ENCODE peak calls at places on chromosome 19, in four cellular contexts. M is PC-3, R is fibroblast of lung, L is K562. Z is an unnamed sample. For H3K4me1, the result is how much of the 10 kb centered on the place peaks cover.

GRCh38 chr19:23509686-23510450 is 114.6 kb upstream of the ZNF91 start:
- DNase-seq in M (peak), R (no peak), L (no peak), Z (no peak)

GRCh38 chr19:10220695-10221094 is 10.4 kb downstream of the S1PR2 start:
- DNase-seq in M (no peak), R (no peak), L (no peak), Z (no peak)

GRCh38 chr19:32829345-32829896 is 40.1 kb downstream of the SLC7A9 start:
- DNase-seq in M (no peak), R (no peak), L (no peak), Z (no peak)

GRCh38 chr19:46601318-46602224 is at the start of gene CALM3:
- DNase-seq in M (no peak), R (no peak), L (peak), Z (no peak)

GRCh38 chr19:6204212-6204611 is 68.7 kb downstream of the ACSBG2 start:
- DNase-seq in M (no peak), R (no peak), L (no peak), Z (no peak)

GRCh38 chr19:19997656-19998268 is 41.5 kb downstream of the ZNF682 start:
- DNase-seq in M (no peak), R (no peak), L (peak), Z (peak)

GRCh38 chr19:5990289-5990797 is 12.4 kb upstream of the RANBP3 start:
- DNase-seq in M (peak), R (no peak), L (peak), Z (peak)

GRCh38 chr19:50173144-50173543 is 10.1 kb upstream of the IZUMO2 start:
- DNase-seq in M (peak), R (no peak), L (peak), Z (no peak)

GRCh38 chr19:35870798-35871197 is 2.4 kb downstream of the APLP1 start:
- DNase-seq in M (no peak), R (no peak), L (no peak), Z (no peak)

GRCh38 chr19:34972163-34972705 is 8.2 kb upstream of the ZNF792 start:
- DNase-seq in M (no peak), R (no peak), L (no peak), Z (no peak)

GRCh38 chr19:23758187-23759074 is at the start of gene ZNF681:
- DNase-seq in M (peak), R (peak), L (peak), Z (peak)

GRCh38 chr19:34109596-34109995 is 62.7 kb upstream of the LSM14A start:
- DNase-seq in M (no peak), R (no peak), L (no peak), Z (no peak)

GRCh38 chr19:8575467-8575997 is 1.7 kb downstream of the MYO1F start:
- DNase-seq in M (peak), R (peak), L (no peak), Z (peak)

GRCh38 chr19:19420570-19421301 is 15.3 kb downstream of the GATAD2A start:
- DNase-seq in M (peak), R (peak), L (no peak), Z (peak)

GRCh38 chr19:49651871-49652722 is 10.1 kb downstream of the SCAF1 start:
- DNase-seq in M (no peak), R (no peak), L (no peak), Z (no peak)

GRCh38 chr19:39542198-39542597 is 2.2 kb upstream of the EID2 start:
- DNase-seq in M (no peak), R (no peak), L (no peak), Z (peak)

GRCh38 chr19:15251010-15251748 is 18.9 kb upstream of the EPHX3 start:
- DNase-seq in M (no peak), R (peak), L (no peak), Z (no peak)

GRCh38 chr19:4575978-4576933 is 16.8 kb upstream of the SEMA6B start:
- DNase-seq in M (peak), R (peak), L (peak), Z (peak)

GRCh38 chr19:11238781-11239376 is 540 bp upstream of the ANGPTL8 start:
- DNase-seq in M (no peak), R (no peak), L (no peak), Z (no peak)

GRCh38 chr19:33797821-33798633 is 1.4 kb downstream of the KCTD15 start:
- DNase-seq in M (no peak), R (peak), L (peak), Z (peak)

GRCh38 chr19:52936151-52936957 is 13.1 kb upstream of the ZNF888 start:
- DNase-seq in M (no peak), R (no peak), L (peak), Z (no peak)

GRCh38 chr19:11138659-11139526 is 16.7 kb downstream of the SPC24 start:
- DNase-seq in M (peak), R (peak), L (peak), Z (peak)

GRCh38 chr19:10061717-10062310 is 24.3 kb upstream of the SHFL start:
- DNase-seq in M (no peak), R (no peak), L (peak), Z (no peak)

GRCh38 chr19:27962260-27962659 is 1250.7 kb downstream of the UQCRFS1 start:
- DNase-seq in M (no peak), R (peak), L (no peak), Z (no peak)

GRCh38 chr19:20102097-20102496 is 24.3 kb downstream of the ZNF90 start:
- DNase-seq in M (no peak), R (no peak), L (no peak), Z (no peak)

GRCh38 chr19:8206147-8207087 is 2.8 kb upstream of the CERS4 start:
- DNase-seq in M (no peak), R (no peak), L (no peak), Z (no peak)

DNA sequence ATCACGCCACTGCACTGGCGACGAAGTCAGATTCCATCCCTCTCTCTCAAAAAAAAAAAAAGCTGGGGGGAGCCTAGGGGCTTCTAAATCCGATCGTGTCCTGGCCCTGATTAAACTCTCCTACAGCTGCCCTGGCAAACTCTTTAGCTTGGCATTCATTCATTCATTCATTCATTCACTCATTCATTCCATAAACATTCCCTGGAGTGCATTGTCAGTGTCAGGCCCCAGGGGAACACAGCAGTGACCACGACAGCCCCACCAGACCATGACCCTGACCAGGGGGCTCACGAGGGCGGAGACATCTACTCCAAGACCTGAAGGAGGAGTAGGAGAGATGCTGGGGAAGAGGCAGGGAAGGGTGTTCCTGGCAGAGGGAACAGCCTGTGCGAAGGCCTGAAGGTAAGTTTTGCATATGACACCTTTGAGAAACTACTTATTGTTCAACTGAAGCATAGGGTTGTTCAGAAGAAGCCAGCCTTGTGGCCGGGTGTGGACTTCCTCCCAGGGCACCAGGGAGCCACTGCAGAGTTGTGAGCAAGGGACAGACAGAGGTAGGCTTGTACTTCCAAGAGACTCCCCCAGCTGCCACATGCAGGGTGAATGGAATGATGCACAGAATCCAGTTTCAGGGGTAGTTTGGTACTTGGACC is 24.5 kb downstream of the CEACAM16 start:
- DNase-seq in M (no peak), R (no peak), L (no peak), Z (no peak)
- TF ChIP-seq EZH2 in M (no peak), R (no peak), L (no peak), Z (no peak)

GRCh38 chr19:17540174-17540573 is 15.3 kb upstream of the COLGALT1 start:
- DNase-seq in M (no peak), R (no peak), L (no peak), Z (no peak)

GRCh38 chr19:17541184-17541759 is 14.2 kb upstream of the COLGALT1 start:
- DNase-seq in M (no peak), R (no peak), L (no peak), Z (no peak)

GRCh38 chr19:17538684-17539287 is 16.7 kb upstream of the COLGALT1 start:
- DNase-seq in M (peak), R (no peak), L (no peak), Z (no peak)

GRCh38 chr19:17542042-17542441 is 13.4 kb upstream of the COLGALT1 start:
- DNase-seq in M (no peak), R (no peak), L (no peak), Z (no peak)

DNA sequence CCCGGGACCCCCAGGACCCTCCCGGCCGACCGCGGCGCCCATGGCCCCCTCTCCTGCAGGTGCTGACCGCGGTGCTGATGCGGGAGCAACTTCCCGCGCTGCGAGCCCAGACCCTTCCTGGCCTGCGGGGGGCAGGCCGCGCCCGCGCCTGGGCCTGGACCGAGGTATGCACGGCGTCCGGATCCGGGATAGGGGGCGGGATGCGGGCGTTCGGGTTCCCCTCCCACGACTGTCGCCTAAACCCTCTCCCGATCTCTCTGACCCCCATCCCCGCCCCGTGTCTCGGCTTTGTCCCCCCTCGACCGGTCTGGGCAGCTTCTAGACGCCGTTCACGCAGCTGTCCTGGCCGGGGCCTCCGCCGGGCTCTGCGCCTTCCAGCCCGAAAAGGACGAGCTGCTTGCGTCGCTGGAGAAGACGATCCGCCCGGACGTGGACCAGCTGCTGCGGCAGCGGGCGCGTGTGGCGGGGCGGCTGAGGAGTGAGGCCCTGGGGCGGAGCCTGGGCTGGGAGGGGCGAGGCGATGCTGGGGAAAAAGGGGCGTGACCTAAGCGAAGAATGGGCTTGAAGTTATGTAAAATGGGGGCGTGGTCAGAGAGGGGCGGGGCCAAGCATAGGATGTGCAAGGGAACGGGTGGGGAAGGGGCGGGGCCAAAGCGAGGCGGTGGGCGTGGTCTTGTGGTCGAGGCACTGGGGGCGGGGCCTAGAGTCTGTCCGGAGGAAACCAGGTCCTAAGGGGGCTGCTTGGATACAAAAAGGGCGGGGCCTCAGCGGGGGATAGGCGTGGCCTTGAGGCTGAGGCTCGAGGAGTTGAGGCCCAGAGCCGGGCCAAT is 15.9 kb upstream of the COLGALT1 start:
- DNase-seq in M (peak), R (peak), L (peak), Z (peak)
- H3K4me1 ChIP-seq in M (under half), R (under half), L (under half), Z (under half)

DNA sequence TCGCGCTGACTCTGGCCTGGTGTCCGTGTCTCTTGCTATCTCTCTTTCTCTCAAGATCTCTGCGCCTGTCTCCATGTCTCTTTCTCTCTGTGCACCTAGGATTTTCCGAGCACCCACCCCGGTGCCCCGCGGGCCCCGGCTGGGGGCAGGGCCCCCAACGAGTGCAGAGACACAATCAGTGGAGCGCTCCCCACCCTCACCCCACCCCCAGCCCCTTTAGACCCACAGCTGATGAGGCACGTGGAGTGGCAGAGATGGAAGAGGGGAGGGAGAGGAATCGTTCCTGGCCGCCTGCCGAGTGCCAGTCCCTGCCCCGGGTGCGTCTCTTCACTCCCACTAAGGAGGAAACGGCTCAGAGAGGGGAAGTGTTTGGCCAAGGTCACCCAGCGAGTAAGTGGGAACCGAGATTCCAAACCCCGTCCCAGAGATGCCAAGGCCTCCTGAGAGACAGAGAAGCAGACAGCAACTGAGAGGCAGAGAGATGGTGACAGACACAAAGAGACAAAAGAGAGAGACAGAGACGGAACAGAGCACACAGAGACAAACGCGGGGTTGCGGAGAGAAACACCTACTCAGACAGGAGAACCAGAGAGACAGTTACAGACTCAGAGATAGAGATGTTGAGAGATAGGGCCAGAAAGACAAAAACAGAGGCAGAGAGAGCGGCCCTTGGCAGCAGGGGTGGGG is 626 bp upstream of the BCL3 start:
- DNase-seq in M (peak), R (peak), L (no peak), Z (peak)
- TF ChIP-seq EZH2 in M (no peak), R (no peak), L (no peak), Z (no peak)

DNA sequence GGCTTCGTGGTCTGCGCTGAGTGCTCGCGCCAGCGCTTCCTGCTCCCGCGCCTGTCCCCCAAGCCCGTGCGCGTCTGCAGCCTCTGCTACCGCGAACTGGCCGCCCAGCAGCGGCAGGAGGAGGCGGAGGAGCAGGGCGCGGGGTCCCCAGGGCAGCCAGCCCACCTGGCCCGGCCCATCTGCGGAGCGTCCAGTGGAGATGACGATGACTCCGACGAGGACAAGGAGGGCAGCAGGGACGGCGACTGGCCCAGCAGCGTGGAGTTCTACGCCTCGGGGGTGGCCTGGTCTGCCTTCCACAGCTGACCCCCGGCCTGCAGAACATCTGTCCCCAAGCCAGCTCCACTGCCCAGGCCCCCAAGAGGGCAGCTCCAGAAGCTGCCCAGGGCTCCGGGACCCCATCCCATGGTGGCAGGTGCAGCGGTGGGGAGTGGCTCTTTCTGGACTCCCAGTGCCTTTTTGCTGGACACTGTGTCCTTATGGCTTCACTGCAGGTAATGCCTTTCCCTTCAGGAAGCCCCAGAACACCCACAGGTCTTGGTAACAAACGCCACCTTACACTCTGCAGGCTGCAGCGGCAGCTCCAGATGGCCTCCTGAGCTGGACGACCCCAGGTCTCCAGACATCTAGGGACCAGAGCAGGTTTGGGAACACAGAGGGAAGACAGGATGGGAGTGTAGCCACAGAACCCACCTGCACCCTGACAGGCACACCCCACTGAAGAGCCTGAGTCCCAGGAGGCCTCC is 9.3 kb downstream of the PLEKHF1 start:
- DNase-seq in M (no peak), R (no peak), L (no peak), Z (no peak)
- H3K4me1 ChIP-seq in M (under half), R (under half), L (under half), Z (under half)

DNA sequence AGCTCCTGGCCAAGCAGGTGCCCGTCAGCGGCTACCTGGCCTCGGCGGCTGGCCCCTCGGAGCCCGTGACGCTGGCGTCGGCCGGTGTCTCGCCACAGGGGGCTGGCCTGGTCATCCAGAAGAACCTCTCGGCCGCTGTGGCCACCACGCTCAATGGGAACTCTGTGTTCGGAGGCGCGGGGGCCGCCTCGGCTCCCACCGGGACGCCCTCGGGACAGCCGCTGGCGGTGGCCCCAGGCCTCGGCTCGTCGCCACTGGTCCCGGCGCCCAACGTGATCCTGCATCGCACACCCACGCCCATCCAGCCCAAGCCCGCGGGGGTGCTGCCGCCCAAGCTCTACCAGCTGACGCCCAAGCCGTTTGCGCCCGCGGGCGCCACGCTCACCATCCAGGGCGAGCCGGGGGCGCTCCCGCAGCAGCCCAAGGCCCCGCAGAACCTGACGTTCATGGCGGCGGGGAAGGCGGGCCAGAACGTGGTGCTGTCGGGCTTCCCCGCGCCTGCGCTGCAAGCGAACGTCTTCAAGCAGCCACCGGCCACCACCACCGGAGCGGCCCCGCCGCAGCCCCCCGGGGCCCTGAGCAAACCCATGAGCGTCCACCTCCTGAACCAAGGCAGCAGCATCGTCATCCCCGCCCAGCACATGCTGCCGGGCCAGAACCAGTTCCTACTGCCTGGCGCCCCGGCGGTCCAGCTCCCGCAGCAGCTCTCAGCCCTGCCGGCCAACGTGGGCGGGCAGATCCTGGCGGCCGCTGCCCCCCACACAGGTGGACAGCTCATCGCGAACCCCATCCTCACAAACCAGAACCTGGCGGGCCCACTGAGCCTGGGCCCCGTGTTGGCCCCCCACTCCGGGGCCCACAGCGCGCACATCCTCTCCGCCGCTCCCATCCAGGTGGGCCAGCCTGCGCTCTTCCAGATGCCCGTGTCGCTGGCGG is 33.0 kb upstream of the EHD2 start:
- DNase-seq in M (no peak), R (no peak), L (no peak), Z (no peak)
- TF ChIP-seq EZH2 in M (no peak), R (no peak), L (no peak), Z (no peak)

DNA sequence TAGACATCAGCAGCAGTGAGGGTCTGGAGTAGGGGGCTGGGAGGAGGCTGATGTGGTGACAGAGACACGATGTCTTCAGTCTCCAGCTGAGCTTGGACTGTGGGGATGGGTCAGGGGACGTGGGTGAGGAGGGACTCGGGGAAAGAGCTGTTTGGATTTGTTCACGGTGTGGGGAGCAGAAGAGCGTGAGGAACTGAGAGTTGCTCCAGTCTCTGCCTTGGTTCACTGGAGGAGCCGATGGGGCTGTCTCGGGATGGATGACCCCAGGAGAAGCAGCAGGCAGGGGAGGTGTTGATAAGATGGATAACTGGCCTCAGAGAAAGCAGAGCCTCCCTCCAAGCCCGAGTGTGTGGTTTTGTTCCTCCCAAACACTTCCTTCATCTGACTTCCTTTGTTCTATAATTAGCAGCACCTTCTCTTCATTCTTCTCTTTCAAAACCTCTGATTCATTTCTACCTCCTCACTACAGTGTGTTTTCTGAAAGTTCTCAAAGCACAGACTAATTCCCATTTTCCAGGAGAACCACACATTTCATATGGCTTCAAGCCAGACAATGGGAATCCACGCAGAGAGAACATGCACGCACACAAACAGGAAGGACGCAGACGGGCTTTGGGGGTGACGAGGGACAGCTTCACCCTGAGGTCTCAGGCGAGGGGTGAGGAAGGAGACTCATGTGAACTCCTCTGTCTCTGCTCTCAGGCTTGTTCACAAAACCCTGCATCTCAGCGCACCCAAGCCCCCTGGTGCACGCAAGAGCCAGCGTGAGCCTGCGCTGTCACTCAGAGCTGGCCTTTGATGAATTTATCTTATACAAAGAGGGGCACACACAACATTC is 18.6 kb downstream of the LAIR2 start:
- DNase-seq in M (no peak), R (no peak), L (no peak), Z (no peak)
- H3K4me1 ChIP-seq in M (under half), R (under half), L (under half), Z (under half)